ENCODE peak calls at places on chromosomes 6 and 20, in ten cellular contexts. R, X, A, K, T, U, Y, N, L and H are unnamed samples. For H3K4me1 and H3K27me3, the result is how much of the 10 kb centered on the place peaks cover.

GRCh38 chr6:124955108-124955851 is 7.0 kb upstream of the RNF217 start:
- DNase-seq in R (peak), X (no peak), A (no peak), K (no peak), T (no peak), U (peak), Y (no peak), N (no peak), L (no peak), H (no peak)

GRCh38 chr6:43773050-43773956 is 3.3 kb downstream of the VEGFA start:
- DNase-seq in R (peak), X (peak), A (peak), K (peak), T (peak), U (peak), Y (peak), N (peak), L (no peak), H (peak)

GRCh38 chr20:276620-277495 is 13.7 kb downstream of the C20orf96 start:
- DNase-seq in R (no peak), X (no peak), A (no peak), K (no peak), T (no peak), U (no peak), Y (no peak), N (no peak), L (no peak), H (no peak)

GRCh38 chr20:18057106-18057993 is at the start of gene OVOL2:
- DNase-seq in R (peak), X (peak), A (no peak), K (peak), T (no peak), U (peak), Y (peak), N (no peak), L (no peak), H (no peak)

GRCh38 chr6:53377289-53377688 is 28.5 kb upstream of the ELOVL5 start:
- DNase-seq in R (no peak), X (no peak), A (no peak), K (no peak), T (no peak), U (no peak), Y (no peak), N (no peak), L (no peak), H (no peak)

GRCh38 chr6:56954389-56955170 is at the start of gene BEND6:
- DNase-seq in R (peak), X (peak), A (no peak), K (peak), T (peak), U (no peak), Y (peak), N (peak), L (no peak), H (peak)

GRCh38 chr20:20548527-20549266 is 163.7 kb downstream of the RALGAPA2 start:
- DNase-seq in R (no peak), X (no peak), A (no peak), K (no peak), T (no peak), U (no peak), Y (peak), N (no peak), L (no peak), H (no peak)

GRCh38 chr20:24491043-24491756 is 21.8 kb downstream of the SYNDIG1 start:
- DNase-seq in R (no peak), X (no peak), A (no peak), K (no peak), T (no peak), U (no peak), Y (no peak), N (peak), L (no peak), H (no peak)

GRCh38 chr6:169019727-169020491 is 233.7 kb downstream of the THBS2 start:
- DNase-seq in R (peak), X (no peak), A (no peak), K (no peak), T (no peak), U (no peak), Y (no peak), N (no peak), L (no peak), H (no peak)

GRCh38 chr20:36408219-36408618 is 102.1 kb downstream of the DLGAP4 start:
- DNase-seq in R (peak), X (no peak), A (no peak), K (no peak), T (no peak), U (peak), Y (no peak), N (no peak), L (no peak), H (peak)

GRCh38 chr6:55758156-55758942 is 117.0 kb downstream of the BMP5 start:
- DNase-seq in R (no peak), X (no peak), A (no peak), K (no peak), T (no peak), U (peak), Y (peak), N (no peak), L (no peak), H (no peak)

GRCh38 chr6:111157412-111157811 is 70.1 kb downstream of the SLC16A10 start:
- DNase-seq in R (no peak), X (no peak), A (no peak), K (no peak), T (no peak), U (no peak), Y (no peak), N (no peak), L (no peak), H (no peak)
- H3K4me1 ChIP-seq in R (under half), X (under half), A (under half), K (under half), T (under half), U (under half), Y (under half), N (under half), L (under half), H (under half)

GRCh38 chr6:37222125-37222967 is 35.2 kb upstream of the TBC1D22B start:
- DNase-seq in R (peak), X (peak), A (peak), K (peak), T (peak), U (peak), Y (peak), N (peak), L (no peak), H (peak)
- H3K27ac ChIP-seq in R (peak), X (no peak), A (peak), K (peak), T (no peak), U (no peak), Y (no peak), N (peak), L (peak), H (peak)

GRCh38 chr20:22770240-22770800 is 185.9 kb upstream of the FOXA2 start:
- DNase-seq in R (no peak), X (no peak), A (no peak), K (no peak), T (no peak), U (no peak), Y (no peak), N (no peak), L (no peak), H (no peak)

GRCh38 chr20:22773326-22773725 is 189.0 kb upstream of the FOXA2 start:
- DNase-seq in R (no peak), X (no peak), A (no peak), K (no peak), T (no peak), U (no peak), Y (no peak), N (no peak), L (no peak), H (no peak)

GRCh38 chr20:22771706-22772105 is 187.3 kb upstream of the FOXA2 start:
- DNase-seq in R (no peak), X (no peak), A (no peak), K (no peak), T (no peak), U (no peak), Y (peak), N (no peak), L (no peak), H (no peak)

GRCh38 chr20:22768266-22768665 is 183.9 kb upstream of the FOXA2 start:
- DNase-seq in R (no peak), X (no peak), A (no peak), K (no peak), T (no peak), U (no peak), Y (no peak), N (no peak), L (no peak), H (no peak)

GRCh38 chr20:22768779-22769178 is 184.4 kb upstream of the FOXA2 start:
- DNase-seq in R (peak), X (no peak), A (no peak), K (no peak), T (no peak), U (no peak), Y (peak), N (no peak), L (no peak), H (no peak)
- H3K27me3 ChIP-seq in R (under half), X (under half), A (under half), K (under half), T (under half), U (under half), Y (under half), N (under half), L (under half), H (under half)

DNA sequence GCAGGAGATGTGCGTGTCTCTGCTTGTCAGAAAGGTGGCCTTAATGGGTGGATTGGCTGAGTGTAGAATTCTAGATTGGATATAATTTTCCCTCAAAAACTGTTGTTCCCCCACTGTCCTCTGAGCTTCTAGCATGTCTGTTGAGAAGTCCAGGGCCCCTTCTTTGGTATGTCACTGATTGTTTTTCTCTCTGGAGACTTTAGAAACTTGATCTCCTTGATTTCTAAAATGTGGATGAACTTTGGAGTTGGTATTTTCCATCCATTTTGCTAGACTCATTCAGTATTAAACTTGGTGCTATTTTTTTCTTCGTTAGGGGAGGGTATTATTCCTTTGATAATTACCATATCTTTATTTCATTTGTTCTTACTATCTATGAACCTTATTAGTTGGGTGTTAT is 68.3 kb downstream of the ARID1B start:
- DNase-seq in R (no peak), X (no peak), A (no peak), K (no peak), T (no peak), U (no peak), Y (no peak), N (no peak), L (no peak), H (no peak)
- H3K4me1 ChIP-seq in R (half or more), X (half or more), A (half or more), K (half or more), T (under half), U (under half), Y (under half), N (half or more), L (half or more), H (under half)

GRCh38 chr20:5608448-5609161 is 141.6 kb upstream of the SHLD1 start:
- DNase-seq in R (no peak), X (no peak), A (no peak), K (no peak), T (no peak), U (no peak), Y (peak), N (no peak), L (no peak), H (no peak)
- H3K27ac ChIP-seq in R (no peak), X (peak), A (peak), K (peak), T (peak), U (peak), Y (peak), N (peak), L (peak), H (no peak)

DNA sequence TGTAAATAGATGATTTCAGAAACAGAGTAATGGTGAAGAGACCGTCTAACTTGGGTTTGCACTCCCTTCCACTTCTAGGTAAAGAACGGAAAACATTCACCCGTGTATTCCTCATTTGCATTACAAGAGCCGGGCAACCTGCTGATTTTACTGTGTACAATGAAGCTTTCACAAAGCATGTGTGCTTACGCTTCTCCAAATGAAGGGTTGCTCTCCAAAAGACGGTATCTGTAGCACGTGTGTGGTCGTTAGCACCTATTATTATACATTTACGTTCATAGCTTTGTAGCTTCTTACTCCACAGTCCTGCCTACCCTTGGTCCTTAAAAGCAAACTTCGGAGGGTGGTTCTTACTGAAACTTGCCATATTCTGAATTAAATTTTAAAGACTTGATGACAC is 61.7 kb upstream of the KCNG1 start:
- DNase-seq in R (no peak), X (no peak), A (no peak), K (no peak), T (no peak), U (no peak), Y (no peak), N (no peak), L (no peak), H (no peak)
- H3K27me3 ChIP-seq in R (under half), X (half or more), A (half or more), K (under half), T (under half), U (half or more), Y (half or more), N (half or more), L (under half), H (under half)

GRCh38 chr6:137733353-137733746 is 133.7 kb upstream of the TNFAIP3 start:
- DNase-seq in R (no peak), X (no peak), A (no peak), K (no peak), T (no peak), U (no peak), Y (no peak), N (no peak), L (no peak), H (no peak)

GRCh38 chr6:137736048-137736846 is 130.8 kb upstream of the TNFAIP3 start:
- DNase-seq in R (no peak), X (no peak), A (no peak), K (no peak), T (peak), U (no peak), Y (no peak), N (no peak), L (no peak), H (no peak)

GRCh38 chr6:137731960-137732616 is 135.0 kb upstream of the TNFAIP3 start:
- DNase-seq in R (no peak), X (no peak), A (no peak), K (no peak), T (no peak), U (no peak), Y (peak), N (no peak), L (no peak), H (no peak)

GRCh38 chr6:137734875-137735182 is 132.2 kb upstream of the TNFAIP3 start:
- DNase-seq in R (no peak), X (no peak), A (no peak), K (no peak), T (no peak), U (no peak), Y (no peak), N (no peak), L (no peak), H (no peak)

GRCh38 chr6:137734005-137734874 is 132.8 kb upstream of the TNFAIP3 start:
- DNase-seq in R (no peak), X (no peak), A (no peak), K (no peak), T (no peak), U (no peak), Y (no peak), N (no peak), L (no peak), H (no peak)
- H3K4me1 ChIP-seq in R (under half), X (under half), A (under half), K (under half), T (under half), U (half or more), Y (under half), N (under half), L (under half), H (under half)

GRCh38 chr20:42775866-42776265 is 413.8 kb downstream of the PTPRT start:
- DNase-seq in R (no peak), X (no peak), A (no peak), K (no peak), T (no peak), U (no peak), Y (no peak), N (no peak), L (no peak), H (no peak)
- H3K27ac ChIP-seq in R (no peak), X (no peak), A (no peak), K (no peak), T (no peak), U (no peak), Y (no peak), N (no peak), L (no peak), H (no peak)